ENCODE peak calls at places on chromosomes 16 and 17, in four cellular contexts. S is fibroblast of lung, D is heart left ventricle, R is mucosa of descending colon. J is an unnamed sample.

GRCh38 chr16:4212934-4213296 is 29.0 kb downstream of the SRL start:
- DNase-seq in S (peak), D (no peak), R (no peak), J (no peak)

GRCh38 chr16:54231336-54231735 is 55.3 kb downstream of the IRX3 start:
- DNase-seq in S (no peak), D (no peak), R (no peak), J (no peak)

GRCh38 chr17:83152745-83153611 is 73.6 kb downstream of the METRNL start:
- DNase-seq in S (no peak), D (peak), R (peak), J (no peak)

GRCh38 chr16:70747703-70748631 is 53.0 kb downstream of the VAC14 start:
- DNase-seq in S (peak), D (no peak), R (no peak), J (no peak)

GRCh38 chr16:81448154-81449131 is 3.8 kb downstream of the CMIP start:
- DNase-seq in S (no peak), D (no peak), R (peak), J (peak)

GRCh38 chr16:86300746-86301480 is 209.4 kb upstream of the FOXF1 start:
- DNase-seq in S (peak), D (no peak), R (no peak), J (no peak)

GRCh38 chr16:89037261-89038152 is 56.1 kb upstream of the ACSF3 start:
- DNase-seq in S (peak), D (no peak), R (peak), J (peak)

GRCh38 chr16:11224096-11224893 is 31.7 kb downstream of the SOCS1 start:
- DNase-seq in S (no peak), D (peak), R (peak), J (no peak)

GRCh38 chr16:57284206-57284951 is at the start of gene PLLP:
- DNase-seq in S (peak), D (no peak), R (peak), J (peak)

GRCh38 chr16:10189861-10190390 is 7.7 kb upstream of the GRIN2A start:
- DNase-seq in S (no peak), D (no peak), R (no peak), J (no peak)

GRCh38 chr16:21263640-21264211 is 14.4 kb downstream of the CRYM start:
- DNase-seq in S (peak), D (no peak), R (peak), J (no peak)

GRCh38 chr17:64441772-64442549 is 7.0 kb upstream of the MILR1 start:
- DNase-seq in S (peak), D (peak), R (peak), J (no peak)

GRCh38 chr17:48756816-48757215 is 28.3 kb upstream of the HOXB13 start:
- DNase-seq in S (no peak), D (no peak), R (peak), J (no peak)

GRCh38 chr16:56776562-56776961 is 46.6 kb downstream of the NUP93 start:
- DNase-seq in S (peak), D (peak), R (peak), J (no peak)

GRCh38 chr16:35908942-35909341 is 2449.5 kb downstream of the TP53TG3F start:
- DNase-seq in S (no peak), D (no peak), R (no peak), J (no peak)

GRCh38 chr16:5649762-5650445 is 552.3 kb upstream of the EEF2KMT start:
- DNase-seq in S (no peak), D (no peak), R (no peak), J (no peak)

GRCh38 chr17:78717431-78717980 is 64.6 kb downstream of the CYTH1 start:
- DNase-seq in S (peak), D (no peak), R (no peak), J (no peak)

GRCh38 chr17:50205111-50205821 is 3.8 kb upstream of the COL1A1 start:
- DNase-seq in S (no peak), D (peak), R (no peak), J (no peak)

GRCh38 chr16:50198802-50199410 is 45.8 kb downstream of the TENT4B start:
- DNase-seq in S (no peak), D (no peak), R (no peak), J (no peak)

GRCh38 chr17:45370949-45371413 is 54.2 kb upstream of the MAP3K14 start:
- DNase-seq in S (peak), D (no peak), R (no peak), J (no peak)

GRCh38 chr17:39596543-39597267 is 11.0 kb downstream of the NEUROD2 start:
- DNase-seq in S (no peak), D (no peak), R (no peak), J (no peak)

GRCh38 chr16:89661215-89661614 is 3.6 kb downstream of the SPATA33 start:
- DNase-seq in S (no peak), D (no peak), R (no peak), J (no peak)

GRCh38 chr16:87740909-87741424 is 24.8 kb downstream of the KLHDC4 start:
- DNase-seq in S (peak), D (peak), R (no peak), J (no peak)

GRCh38 chr16:53518550-53519416 is 15.8 kb upstream of the AKTIP start:
- DNase-seq in S (no peak), D (peak), R (peak), J (no peak)

GRCh38 chr16:30775381-30776099 is 11.5 kb downstream of the ZNF629 start:
- DNase-seq in S (peak), D (peak), R (peak), J (peak)

GRCh38 chr16:24075929-24076716 is 180.0 kb upstream of the CACNG3 start:
- DNase-seq in S (no peak), D (no peak), R (no peak), J (no peak)

GRCh38 chr16:64830653-64831052 is 291.2 kb downstream of the CDH11 start:
- DNase-seq in S (peak), D (no peak), R (no peak), J (no peak)

GRCh38 chr17:37458805-37459204 is 30.9 kb upstream of the DUSP14 start:
- DNase-seq in S (peak), D (no peak), R (no peak), J (no peak)

GRCh38 chr17:7404737-7405412 is 978 bp upstream of the TMEM256 start:
- DNase-seq in S (no peak), D (peak), R (no peak), J (no peak)

GRCh38 chr17:16215002-16215272 is 397 bp downstream of the NCOR1 start:
- DNase-seq in S (no peak), D (no peak), R (peak), J (peak)

GRCh38 chr17:79125503-79125902 is 50.9 kb downstream of the ENGASE start:
- DNase-seq in S (no peak), D (no peak), R (no peak), J (no peak)

GRCh38 chr17:29760771-29761682 is 138.3 kb upstream of the CORO6 start:
- DNase-seq in S (peak), D (peak), R (peak), J (peak)

GRCh38 chr17:43401293-43401692 is 2.5 kb downstream of the ARL4D start:
- DNase-seq in S (peak), D (no peak), R (no peak), J (no peak)

GRCh38 chr17:48093341-48094045 is 7.8 kb downstream of the CBX1 start:
- DNase-seq in S (no peak), D (no peak), R (peak), J (no peak)

GRCh38 chr17:81120149-81120484 is 45.2 kb upstream of the PVALEF start:
- DNase-seq in S (no peak), D (no peak), R (no peak), J (no peak)
- TF ChIP-seq CTCF in S (no peak), D (no peak), R (no peak), J (no peak)

DNA sequence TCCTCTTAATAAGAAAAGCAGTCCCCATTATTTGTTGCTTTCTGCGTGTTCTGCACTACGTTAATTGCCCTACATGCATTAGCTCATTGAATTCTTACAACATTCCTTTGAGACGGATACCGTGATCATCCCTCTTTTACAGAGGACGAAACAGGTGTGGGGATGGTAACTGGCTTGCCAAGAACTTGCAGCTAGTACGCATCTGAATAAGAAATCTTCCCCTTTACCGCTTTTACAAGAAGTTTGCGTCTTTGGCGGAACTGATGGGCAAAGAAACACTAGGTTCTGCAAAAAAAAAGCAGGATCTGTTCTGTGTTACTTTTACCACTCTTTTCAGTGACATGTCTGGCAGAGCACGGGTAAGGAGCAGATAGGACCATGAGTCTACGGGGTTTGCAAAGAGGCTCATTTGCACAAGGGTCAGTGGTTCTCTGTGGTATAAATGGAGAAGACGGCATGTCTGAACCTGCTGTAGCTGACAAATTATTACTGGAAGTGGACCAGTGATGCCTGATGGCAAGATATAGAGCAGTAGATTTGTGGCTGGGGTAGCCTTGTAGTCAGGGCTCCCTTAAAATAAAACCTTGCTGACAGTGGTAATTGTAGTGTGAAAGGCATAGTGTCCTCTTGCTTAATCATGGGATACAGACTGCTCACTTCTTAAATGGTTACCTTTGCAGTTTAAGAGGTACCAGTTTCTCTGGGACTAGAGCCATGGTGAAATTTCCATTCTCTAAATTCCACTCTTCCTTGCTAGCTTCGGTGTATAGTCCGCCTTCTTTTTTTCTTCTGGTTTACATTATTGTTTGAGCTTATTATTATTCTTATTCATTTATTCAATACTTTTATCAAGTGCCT is 1.4 kb downstream of the CCP110 start:
- DNase-seq in S (no peak), D (no peak), R (no peak), J (no peak)
- TF ChIP-seq CTCF in S (no peak), D (no peak), R (no peak), J (no peak)

GRCh38 chr16:2963611-2964415 is at the start of gene KREMEN2:
- DNase-seq in S (no peak), D (no peak), R (peak), J (no peak)
- TF ChIP-seq CTCF in S (no peak), D (no peak), R (no peak), J (no peak)

GRCh38 chr17:73307130-73307529 is 4.7 kb downstream of the CDC42EP4 start:
- DNase-seq in S (no peak), D (no peak), R (no peak), J (no peak)

GRCh38 chr17:73305845-73306836 is 5.7 kb downstream of the CDC42EP4 start:
- DNase-seq in S (no peak), D (no peak), R (no peak), J (no peak)

GRCh38 chr17:73304438-73304837 is 7.4 kb downstream of the CDC42EP4 start:
- DNase-seq in S (no peak), D (no peak), R (no peak), J (no peak)

GRCh38 chr17:73302189-73302588 is 9.6 kb downstream of the CDC42EP4 start:
- DNase-seq in S (no peak), D (no peak), R (no peak), J (no peak)

DNA sequence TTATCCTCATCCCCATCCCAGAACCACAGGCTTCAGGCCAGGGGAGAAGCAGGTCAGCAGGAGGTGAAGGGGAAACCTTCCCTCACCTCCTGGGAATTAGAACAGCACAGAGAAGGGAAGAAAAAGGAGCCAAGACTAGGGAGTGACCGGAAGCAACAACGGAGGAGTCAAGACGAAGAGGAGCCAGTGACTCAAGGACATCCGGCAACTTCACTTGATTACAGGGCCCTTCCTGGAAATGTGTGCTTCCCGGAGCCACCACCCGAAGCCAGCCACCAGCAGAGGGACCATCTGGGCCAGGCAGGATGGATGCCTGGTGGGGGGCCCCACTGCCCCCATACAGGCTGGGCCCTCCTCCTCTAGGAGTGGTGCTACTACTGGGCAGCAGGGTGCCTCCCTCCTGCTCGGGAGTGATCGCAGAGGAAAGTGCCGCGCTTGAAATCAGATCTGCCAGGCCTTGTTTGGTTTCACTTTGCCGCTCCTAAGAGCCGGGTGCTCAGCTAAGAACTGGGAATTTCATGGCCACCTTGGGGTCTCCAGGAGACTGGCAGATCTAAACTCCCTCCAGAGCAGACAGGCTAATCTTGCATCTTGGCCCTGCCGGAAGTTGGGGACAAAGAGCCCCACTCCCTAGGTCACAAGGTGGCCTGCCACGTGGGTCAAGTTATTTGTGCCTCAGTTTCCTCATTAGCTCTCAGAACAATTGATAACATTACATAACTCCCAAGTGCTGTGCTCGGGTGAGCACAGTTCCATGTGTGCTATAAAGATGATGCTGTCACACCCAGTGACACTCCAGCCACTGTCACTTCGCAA is 6.6 kb downstream of the CDC42EP4 start:
- DNase-seq in S (peak), D (peak), R (peak), J (no peak)
- TF ChIP-seq CTCF in S (peak), D (no peak), R (no peak), J (peak)

GRCh38 chr17:33778505-33779398 is 476.3 kb upstream of the CCL2 start:
- DNase-seq in S (peak), D (peak), R (peak), J (peak)

GRCh38 chr17:33785281-33785680 is 469.8 kb upstream of the CCL2 start:
- DNase-seq in S (no peak), D (no peak), R (no peak), J (no peak)

GRCh38 chr17:33777674-33778073 is 477.4 kb upstream of the CCL2 start:
- DNase-seq in S (no peak), D (no peak), R (no peak), J (no peak)

GRCh38 chr17:33776903-33777302 is 478.2 kb upstream of the CCL2 start:
- DNase-seq in S (no peak), D (no peak), R (no peak), J (no peak)

GRCh38 chr17:33779399-33779697 is 475.7 kb upstream of the CCL2 start:
- DNase-seq in S (no peak), D (no peak), R (no peak), J (no peak)
- TF ChIP-seq CTCF in S (no peak), D (no peak), R (no peak), J (no peak)

DNA sequence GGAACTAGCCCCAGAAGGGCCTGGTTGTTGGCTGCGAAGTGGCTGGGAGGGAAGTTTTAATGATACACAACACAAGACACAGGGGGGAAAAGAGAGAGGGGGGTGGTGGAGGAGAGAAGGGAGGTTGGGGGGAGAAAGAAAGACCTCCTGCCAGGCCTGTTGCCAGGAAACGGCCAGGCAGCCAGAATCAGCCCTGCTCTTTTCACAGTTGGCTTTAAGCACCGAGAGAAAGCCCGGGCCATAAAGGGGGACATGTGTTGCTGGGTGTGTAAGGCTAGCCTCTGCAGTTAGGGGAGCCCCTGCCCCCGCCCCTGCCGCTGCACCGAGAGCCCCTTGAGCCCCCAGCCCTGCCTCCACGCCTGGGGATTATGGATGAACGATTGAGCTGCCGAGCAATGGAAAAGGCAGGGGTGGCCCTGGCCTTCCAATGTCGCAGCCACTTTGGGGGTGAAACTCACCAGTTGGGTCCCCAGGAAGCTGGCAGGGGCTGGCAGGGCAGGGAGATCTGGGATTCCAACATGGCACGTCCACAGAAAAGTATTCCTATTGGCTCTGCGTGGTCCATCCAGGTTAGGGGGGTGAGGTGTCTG is 13.9 kb upstream of the WNT3 start:
- DNase-seq in S (no peak), D (no peak), R (no peak), J (no peak)
- TF ChIP-seq CTCF in S (no peak), D (no peak), R (no peak), J (no peak)

DNA sequence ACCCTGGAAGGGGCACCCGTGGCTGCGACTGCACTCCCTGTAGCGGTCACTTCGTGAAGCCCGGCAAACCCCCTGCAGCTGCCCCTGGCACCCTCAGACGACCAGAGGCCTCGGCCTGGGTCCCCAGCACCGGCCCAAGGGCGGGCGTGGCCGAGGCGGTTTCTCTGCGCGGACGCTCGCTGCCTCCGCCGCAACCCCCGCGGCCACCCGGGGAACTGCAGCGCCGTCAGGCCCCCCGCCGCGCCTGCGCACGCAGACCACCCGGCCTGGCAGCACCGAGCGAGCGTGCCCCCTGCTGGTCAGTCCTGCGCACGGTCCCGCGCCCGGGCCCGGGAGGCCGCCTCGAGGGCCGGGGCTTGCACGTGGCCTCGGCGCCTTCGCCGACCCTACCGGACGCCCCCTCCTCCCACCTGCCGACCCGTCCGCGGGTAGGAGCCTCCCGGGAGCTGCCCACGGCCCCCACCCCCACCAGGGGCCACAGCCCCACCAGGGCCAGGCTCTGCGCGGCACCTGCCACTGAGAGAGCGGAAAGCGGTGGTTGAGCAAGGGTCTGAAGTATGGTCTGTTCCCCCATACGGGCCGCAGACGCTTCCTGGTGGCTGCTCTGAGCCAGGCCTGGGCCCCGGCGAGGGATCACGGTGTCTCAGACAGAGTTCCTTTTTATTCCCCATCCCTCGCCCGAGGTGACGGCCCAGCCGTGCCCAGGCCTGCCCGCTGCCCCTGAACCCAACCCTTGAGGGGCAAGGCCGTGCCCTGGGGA is 11.5 kb upstream of the HS3ST6 start:
- DNase-seq in S (peak), D (peak), R (peak), J (peak)
- TF ChIP-seq CTCF in S (peak), D (peak), R (peak), J (peak)

J was measured in progenitor cell of endocrine pancreas.